ENCODE peak calls at places on chromosome 1, in ten cellular contexts. One of them, this sample, is unnamed.

GRCh38 chr1:234610061-234610581 is at the start of gene IRF2BP2:
- DNase-seq in mesendoderm: peak
- DNase-seq in stimulated activated CD8-positive, alpha-beta memory T cell treated with anti-CD3 and anti-CD28 coated beads, Interleukin-4, amount 100 ng/mL, for 48 hours: peak
- DNase-seq in stimulated activated CD4-positive, alpha-beta T cell treated with anti-CD3 and anti-CD28 coated beads, TNF-alpha, amount 100 ng/mL, for 48 hours: peak
- DNase-seq in WTC11: peak
- DNase-seq in tibial nerve: peak
- DNase-seq in tibial artery: peak
- DNase-seq in kidney tubule cell: peak
- DNase-seq in AML-193: peak
- DNase-seq in IMR-90: peak
- DNase-seq in this sample: peak

GRCh38 chr1:32539584-32540571 is 651 bp downstream of the ZBTB8A start:
- DNase-seq in mesendoderm: peak
- DNase-seq in stimulated activated CD8-positive, alpha-beta memory T cell treated with anti-CD3 and anti-CD28 coated beads, Interleukin-4, amount 100 ng/mL, for 48 hours: peak
- DNase-seq in stimulated activated CD4-positive, alpha-beta T cell treated with anti-CD3 and anti-CD28 coated beads, TNF-alpha, amount 100 ng/mL, for 48 hours: no peak
- DNase-seq in WTC11: peak
- DNase-seq in tibial nerve: no peak
- DNase-seq in tibial artery: peak
- DNase-seq in kidney tubule cell: peak
- DNase-seq in AML-193: no peak
- DNase-seq in IMR-90: peak
- DNase-seq in this sample: no peak

GRCh38 chr1:85654066-85654782 is 54.0 kb downstream of the ZNHIT6 start:
- DNase-seq in mesendoderm: peak
- DNase-seq in stimulated activated CD8-positive, alpha-beta memory T cell treated with anti-CD3 and anti-CD28 coated beads, Interleukin-4, amount 100 ng/mL, for 48 hours: no peak
- DNase-seq in stimulated activated CD4-positive, alpha-beta T cell treated with anti-CD3 and anti-CD28 coated beads, TNF-alpha, amount 100 ng/mL, for 48 hours: no peak
- DNase-seq in WTC11: no peak
- DNase-seq in tibial nerve: no peak
- DNase-seq in tibial artery: no peak
- DNase-seq in kidney tubule cell: peak
- DNase-seq in AML-193: no peak
- DNase-seq in IMR-90: peak
- DNase-seq in this sample: no peak

GRCh38 chr1:212285685-212286436 is 651 bp downstream of the PPP2R5A start:
- DNase-seq in mesendoderm: peak
- DNase-seq in stimulated activated CD8-positive, alpha-beta memory T cell treated with anti-CD3 and anti-CD28 coated beads, Interleukin-4, amount 100 ng/mL, for 48 hours: peak
- DNase-seq in stimulated activated CD4-positive, alpha-beta T cell treated with anti-CD3 and anti-CD28 coated beads, TNF-alpha, amount 100 ng/mL, for 48 hours: peak
- DNase-seq in WTC11: peak
- DNase-seq in tibial nerve: peak
- DNase-seq in tibial artery: peak
- DNase-seq in kidney tubule cell: peak
- DNase-seq in AML-193: peak
- DNase-seq in IMR-90: peak
- DNase-seq in this sample: peak

GRCh38 chr1:40766017-40766416 is 17.6 kb upstream of the KCNQ4 start:
- DNase-seq in mesendoderm: no peak
- DNase-seq in stimulated activated CD8-positive, alpha-beta memory T cell treated with anti-CD3 and anti-CD28 coated beads, Interleukin-4, amount 100 ng/mL, for 48 hours: peak
- DNase-seq in stimulated activated CD4-positive, alpha-beta T cell treated with anti-CD3 and anti-CD28 coated beads, TNF-alpha, amount 100 ng/mL, for 48 hours: no peak
- DNase-seq in WTC11: no peak
- DNase-seq in tibial nerve: no peak
- DNase-seq in tibial artery: no peak
- DNase-seq in kidney tubule cell: no peak
- DNase-seq in AML-193: no peak
- DNase-seq in IMR-90: peak
- DNase-seq in this sample: no peak

GRCh38 chr1:232765536-232765935 is 39.7 kb upstream of the MAP10 start:
- DNase-seq in mesendoderm: no peak
- DNase-seq in stimulated activated CD8-positive, alpha-beta memory T cell treated with anti-CD3 and anti-CD28 coated beads, Interleukin-4, amount 100 ng/mL, for 48 hours: no peak
- DNase-seq in stimulated activated CD4-positive, alpha-beta T cell treated with anti-CD3 and anti-CD28 coated beads, TNF-alpha, amount 100 ng/mL, for 48 hours: no peak
- DNase-seq in WTC11: no peak
- DNase-seq in tibial nerve: no peak
- DNase-seq in tibial artery: no peak
- DNase-seq in kidney tubule cell: peak
- DNase-seq in AML-193: no peak
- DNase-seq in IMR-90: no peak
- DNase-seq in this sample: no peak

GRCh38 chr1:227918736-227919135 is 29.0 kb downstream of the WNT9A start:
- DNase-seq in mesendoderm: no peak
- DNase-seq in stimulated activated CD8-positive, alpha-beta memory T cell treated with anti-CD3 and anti-CD28 coated beads, Interleukin-4, amount 100 ng/mL, for 48 hours: no peak
- DNase-seq in stimulated activated CD4-positive, alpha-beta T cell treated with anti-CD3 and anti-CD28 coated beads, TNF-alpha, amount 100 ng/mL, for 48 hours: no peak
- DNase-seq in WTC11: no peak
- DNase-seq in tibial nerve: no peak
- DNase-seq in tibial artery: no peak
- DNase-seq in kidney tubule cell: no peak
- DNase-seq in AML-193: no peak
- DNase-seq in IMR-90: no peak
- DNase-seq in this sample: no peak

GRCh38 chr1:191714810-191715209 is 443.5 kb upstream of the RGS18 start:
- DNase-seq in mesendoderm: peak
- DNase-seq in stimulated activated CD8-positive, alpha-beta memory T cell treated with anti-CD3 and anti-CD28 coated beads, Interleukin-4, amount 100 ng/mL, for 48 hours: no peak
- DNase-seq in stimulated activated CD4-positive, alpha-beta T cell treated with anti-CD3 and anti-CD28 coated beads, TNF-alpha, amount 100 ng/mL, for 48 hours: no peak
- DNase-seq in WTC11: no peak
- DNase-seq in tibial nerve: no peak
- DNase-seq in tibial artery: no peak
- DNase-seq in kidney tubule cell: no peak
- DNase-seq in AML-193: no peak
- DNase-seq in IMR-90: no peak
- DNase-seq in this sample: no peak

GRCh38 chr1:46179138-46180081 is 3.1 kb upstream of the P3R3URF start:
- DNase-seq in mesendoderm: peak
- DNase-seq in stimulated activated CD8-positive, alpha-beta memory T cell treated with anti-CD3 and anti-CD28 coated beads, Interleukin-4, amount 100 ng/mL, for 48 hours: peak
- DNase-seq in stimulated activated CD4-positive, alpha-beta T cell treated with anti-CD3 and anti-CD28 coated beads, TNF-alpha, amount 100 ng/mL, for 48 hours: peak
- DNase-seq in WTC11: peak
- DNase-seq in tibial nerve: peak
- DNase-seq in tibial artery: peak
- DNase-seq in kidney tubule cell: peak
- DNase-seq in AML-193: peak
- DNase-seq in IMR-90: peak
- DNase-seq in this sample: peak

GRCh38 chr1:211549092-211549749 is 29.7 kb downstream of the SLC30A1 start:
- DNase-seq in mesendoderm: no peak
- DNase-seq in stimulated activated CD8-positive, alpha-beta memory T cell treated with anti-CD3 and anti-CD28 coated beads, Interleukin-4, amount 100 ng/mL, for 48 hours: no peak
- DNase-seq in stimulated activated CD4-positive, alpha-beta T cell treated with anti-CD3 and anti-CD28 coated beads, TNF-alpha, amount 100 ng/mL, for 48 hours: no peak
- DNase-seq in WTC11: no peak
- DNase-seq in tibial nerve: no peak
- DNase-seq in tibial artery: peak
- DNase-seq in kidney tubule cell: no peak
- DNase-seq in AML-193: no peak
- DNase-seq in IMR-90: no peak
- DNase-seq in this sample: no peak

GRCh38 chr1:30321996-30322858 is 401.2 kb downstream of the MATN1 start:
- DNase-seq in mesendoderm: no peak
- DNase-seq in stimulated activated CD8-positive, alpha-beta memory T cell treated with anti-CD3 and anti-CD28 coated beads, Interleukin-4, amount 100 ng/mL, for 48 hours: peak
- DNase-seq in stimulated activated CD4-positive, alpha-beta T cell treated with anti-CD3 and anti-CD28 coated beads, TNF-alpha, amount 100 ng/mL, for 48 hours: no peak
- DNase-seq in WTC11: no peak
- DNase-seq in tibial nerve: no peak
- DNase-seq in tibial artery: peak
- DNase-seq in kidney tubule cell: no peak
- DNase-seq in AML-193: no peak
- DNase-seq in IMR-90: no peak
- DNase-seq in this sample: no peak

GRCh38 chr1:220533504-220534109 is 5.7 kb downstream of the MARK1 start:
- DNase-seq in mesendoderm: no peak
- DNase-seq in stimulated activated CD8-positive, alpha-beta memory T cell treated with anti-CD3 and anti-CD28 coated beads, Interleukin-4, amount 100 ng/mL, for 48 hours: no peak
- DNase-seq in stimulated activated CD4-positive, alpha-beta T cell treated with anti-CD3 and anti-CD28 coated beads, TNF-alpha, amount 100 ng/mL, for 48 hours: no peak
- DNase-seq in WTC11: no peak
- DNase-seq in tibial nerve: no peak
- DNase-seq in tibial artery: no peak
- DNase-seq in kidney tubule cell: no peak
- DNase-seq in AML-193: no peak
- DNase-seq in IMR-90: no peak
- DNase-seq in this sample: no peak

GRCh38 chr1:183194527-183195145 is 8.6 kb downstream of the LAMC2 start:
- DNase-seq in mesendoderm: peak
- DNase-seq in stimulated activated CD8-positive, alpha-beta memory T cell treated with anti-CD3 and anti-CD28 coated beads, Interleukin-4, amount 100 ng/mL, for 48 hours: no peak
- DNase-seq in stimulated activated CD4-positive, alpha-beta T cell treated with anti-CD3 and anti-CD28 coated beads, TNF-alpha, amount 100 ng/mL, for 48 hours: no peak
- DNase-seq in WTC11: no peak
- DNase-seq in tibial nerve: no peak
- DNase-seq in tibial artery: no peak
- DNase-seq in kidney tubule cell: no peak
- DNase-seq in AML-193: no peak
- DNase-seq in IMR-90: no peak
- DNase-seq in this sample: no peak

GRCh38 chr1:3785458-3786157 is 10.7 kb downstream of the LRRC47 start:
- DNase-seq in mesendoderm: peak
- DNase-seq in stimulated activated CD8-positive, alpha-beta memory T cell treated with anti-CD3 and anti-CD28 coated beads, Interleukin-4, amount 100 ng/mL, for 48 hours: peak
- DNase-seq in stimulated activated CD4-positive, alpha-beta T cell treated with anti-CD3 and anti-CD28 coated beads, TNF-alpha, amount 100 ng/mL, for 48 hours: no peak
- DNase-seq in WTC11: peak
- DNase-seq in tibial nerve: no peak
- DNase-seq in tibial artery: no peak
- DNase-seq in kidney tubule cell: peak
- DNase-seq in AML-193: no peak
- DNase-seq in IMR-90: no peak
- DNase-seq in this sample: no peak

GRCh38 chr1:161207173-161207572 is 5.0 kb downstream of the NDUFS2 start:
- DNase-seq in mesendoderm: no peak
- DNase-seq in stimulated activated CD8-positive, alpha-beta memory T cell treated with anti-CD3 and anti-CD28 coated beads, Interleukin-4, amount 100 ng/mL, for 48 hours: no peak
- DNase-seq in stimulated activated CD4-positive, alpha-beta T cell treated with anti-CD3 and anti-CD28 coated beads, TNF-alpha, amount 100 ng/mL, for 48 hours: no peak
- DNase-seq in WTC11: no peak
- DNase-seq in tibial nerve: no peak
- DNase-seq in tibial artery: no peak
- DNase-seq in kidney tubule cell: no peak
- DNase-seq in AML-193: no peak
- DNase-seq in IMR-90: peak
- DNase-seq in this sample: no peak

GRCh38 chr1:24294757-24295371 is 24.3 kb upstream of the GRHL3 start:
- DNase-seq in mesendoderm: peak
- DNase-seq in stimulated activated CD8-positive, alpha-beta memory T cell treated with anti-CD3 and anti-CD28 coated beads, Interleukin-4, amount 100 ng/mL, for 48 hours: no peak
- DNase-seq in stimulated activated CD4-positive, alpha-beta T cell treated with anti-CD3 and anti-CD28 coated beads, TNF-alpha, amount 100 ng/mL, for 48 hours: no peak
- DNase-seq in WTC11: no peak
- DNase-seq in tibial nerve: peak
- DNase-seq in tibial artery: peak
- DNase-seq in kidney tubule cell: peak
- DNase-seq in AML-193: no peak
- DNase-seq in IMR-90: no peak
- DNase-seq in this sample: no peak

GRCh38 chr1:223844962-223845809 is 561 bp downstream of the TP53BP2 start:
- DNase-seq in mesendoderm: peak
- DNase-seq in stimulated activated CD8-positive, alpha-beta memory T cell treated with anti-CD3 and anti-CD28 coated beads, Interleukin-4, amount 100 ng/mL, for 48 hours: peak
- DNase-seq in stimulated activated CD4-positive, alpha-beta T cell treated with anti-CD3 and anti-CD28 coated beads, TNF-alpha, amount 100 ng/mL, for 48 hours: peak
- DNase-seq in WTC11: no peak
- DNase-seq in tibial nerve: no peak
- DNase-seq in tibial artery: peak
- DNase-seq in kidney tubule cell: peak
- DNase-seq in AML-193: peak
- DNase-seq in IMR-90: peak
- DNase-seq in this sample: peak

GRCh38 chr1:224259986-224260385 is 70.0 kb downstream of the NVL start:
- DNase-seq in mesendoderm: no peak
- DNase-seq in stimulated activated CD8-positive, alpha-beta memory T cell treated with anti-CD3 and anti-CD28 coated beads, Interleukin-4, amount 100 ng/mL, for 48 hours: no peak
- DNase-seq in stimulated activated CD4-positive, alpha-beta T cell treated with anti-CD3 and anti-CD28 coated beads, TNF-alpha, amount 100 ng/mL, for 48 hours: no peak
- DNase-seq in WTC11: no peak
- DNase-seq in tibial nerve: no peak
- DNase-seq in tibial artery: no peak
- DNase-seq in kidney tubule cell: peak
- DNase-seq in AML-193: no peak
- DNase-seq in IMR-90: no peak
- DNase-seq in this sample: no peak

GRCh38 chr1:158068918-158069317 is 75.5 kb downstream of the KIRREL1 start:
- DNase-seq in mesendoderm: no peak
- DNase-seq in stimulated activated CD8-positive, alpha-beta memory T cell treated with anti-CD3 and anti-CD28 coated beads, Interleukin-4, amount 100 ng/mL, for 48 hours: no peak
- DNase-seq in stimulated activated CD4-positive, alpha-beta T cell treated with anti-CD3 and anti-CD28 coated beads, TNF-alpha, amount 100 ng/mL, for 48 hours: no peak
- DNase-seq in WTC11: no peak
- DNase-seq in tibial nerve: no peak
- DNase-seq in tibial artery: peak
- DNase-seq in kidney tubule cell: no peak
- DNase-seq in AML-193: no peak
- DNase-seq in IMR-90: no peak
- DNase-seq in this sample: no peak

This sample was measured in GDM1.